ENCODE peak calls at places on chromosomes 7 and 10, in nine cellular contexts. D is Kasumi-1; Q is hypothalamus; K is stimulated activated CD8-positive, alpha-beta memory T cell treated with anti-CD3 and anti-CD28 coated beads, Interleukin-2, amount 100 ng/mL, for 48 hours; I is M059J; F is endothelial cell; S is RWPE1; E is PC-9; L is GM12891. B is an unnamed sample.

GRCh38 chr7:16753932-16754571 is 497 bp downstream of the TSPAN13 start:
- DNase-seq in D (no peak), Q (peak; percentile 4), K (no peak), I (peak; percentile 63), F (peak; percentile 63), S (peak; percentile 41), E (no peak), L (no peak), B (peak; percentile 19)

GRCh38 chr10:47310090-47310505 is 10.1 kb downstream of the GDF10 start:
- DNase-seq in D (no peak), Q (no peak), K (no peak), I (no peak), F (no peak), S (no peak), E (no peak), L (no peak), B (no peak)

GRCh38 chr10:124625831-124626238 is 118.3 kb downstream of the FAM53B start:
- DNase-seq in D (no peak), Q (no peak), K (no peak), I (no peak), F (no peak), S (no peak), E (no peak), L (no peak), B (no peak)

GRCh38 chr10:70367195-70367796 is 15.1 kb downstream of the LRRC20 start:
- DNase-seq in D (no peak), Q (no peak), K (no peak), I (peak; percentile 81), F (no peak), S (peak; percentile 28), E (no peak), L (no peak), B (no peak)

GRCh38 chr7:76074972-76075370 is 27.1 kb downstream of the MDH2 start:
- DNase-seq in D (no peak), Q (no peak), K (no peak), I (peak; percentile 50), F (no peak), S (no peak), E (no peak), L (no peak), B (no peak)

GRCh38 chr10:128811943-128812342 is 655.1 kb upstream of the MGMT start:
- DNase-seq in D (no peak), Q (no peak), K (no peak), I (no peak), F (no peak), S (no peak), E (no peak), L (no peak), B (no peak)

GRCh38 chr10:69994262-69994661 is 58.4 kb upstream of the MACROH2A2 start:
- DNase-seq in D (peak; percentile 78), Q (no peak), K (no peak), I (peak; percentile 36), F (peak; percentile 13), S (peak; percentile 79), E (no peak), L (peak; percentile 22), B (peak; percentile 69)

GRCh38 chr7:120052884-120053382 is 220.0 kb upstream of the KCND2 start:
- DNase-seq in D (peak; percentile 38), Q (no peak), K (no peak), I (peak; percentile 72), F (no peak), S (peak; percentile 44), E (peak; percentile 97), L (no peak), B (no peak)

GRCh38 chr10:26550774-26551526 is 112.8 kb downstream of the APBB1IP start:
- DNase-seq in D (no peak), Q (no peak), K (no peak), I (no peak), F (no peak), S (no peak), E (no peak), L (no peak), B (no peak)

GRCh38 chr10:7370511-7370910 is 40.3 kb downstream of the SFMBT2 start:
- DNase-seq in D (no peak), Q (no peak), K (no peak), I (no peak), F (no peak), S (no peak), E (no peak), L (no peak), B (no peak)

GRCh38 chr10:21264271-21264670 is 261.2 kb downstream of the SKIDA1 start:
- DNase-seq in D (no peak), Q (no peak), K (no peak), I (no peak), F (no peak), S (peak; percentile 82), E (peak; percentile 80), L (no peak), B (no peak)

GRCh38 chr10:102648889-102649752 is 4.8 kb downstream of the TRIM8 start:
- DNase-seq in D (no peak), Q (peak; percentile 31), K (no peak), I (no peak), F (no peak), S (no peak), E (no peak), L (no peak), B (peak; percentile 84)

GRCh38 chr10:12854988-12855387 is 146.5 kb downstream of the CCDC3 start:
- DNase-seq in D (no peak), Q (no peak), K (no peak), I (no peak), F (no peak), S (no peak), E (no peak), L (no peak), B (no peak)

GRCh38 chr7:74498996-74499834 is 45.5 kb downstream of the GTF2IRD1 start:
- DNase-seq in D (no peak), Q (no peak), K (no peak), I (no peak), F (no peak), S (no peak), E (no peak), L (no peak), B (no peak)

GRCh38 chr10:48518412-48518811 is 86.5 kb downstream of the ARHGAP22 start:
- DNase-seq in D (peak; percentile 32), Q (no peak), K (no peak), I (no peak), F (no peak), S (no peak), E (no peak), L (no peak), B (peak; percentile 32)

GRCh38 chr7:143120696-143121405 is 11.0 kb upstream of the PIP start:
- DNase-seq in D (no peak), Q (no peak), K (no peak), I (peak; percentile 50), F (no peak), S (no peak), E (no peak), L (no peak), B (no peak)

GRCh38 chr7:129332354-129333056 is 101.7 kb upstream of the STRIP2 start:
- DNase-seq in D (no peak), Q (no peak), K (no peak), I (peak; percentile 83), F (no peak), S (peak; percentile 36), E (peak; percentile 41), L (no peak), B (peak; percentile 17)

GRCh38 chr10:125177641-125178640 is 17.6 kb upstream of the CTBP2 start:
- DNase-seq in D (no peak), Q (no peak), K (no peak), I (no peak), F (no peak), S (no peak), E (no peak), L (no peak), B (no peak)

GRCh38 chr10:86371116-86371515 is 4.5 kb upstream of the GRID1 start:
- DNase-seq in D (no peak), Q (no peak), K (no peak), I (no peak), F (no peak), S (no peak), E (no peak), L (no peak), B (no peak)

GRCh38 chr10:44946201-44946600 is 13.4 kb upstream of the RASSF4 start:
- DNase-seq in D (peak; percentile 10), Q (no peak), K (no peak), I (peak; percentile 52), F (no peak), S (no peak), E (no peak), L (no peak), B (no peak)

GRCh38 chr7:45203459-45203858 is 45.9 kb downstream of the RAMP3 start:
- DNase-seq in D (no peak), Q (no peak), K (no peak), I (no peak), F (no peak), S (no peak), E (no peak), L (no peak), B (no peak)

GRCh38 chr10:124242791-124243190 is 149.4 kb upstream of the CHST15 start:
- DNase-seq in D (no peak), Q (no peak), K (no peak), I (no peak), F (no peak), S (no peak), E (no peak), L (no peak), B (no peak)

GRCh38 chr7:103989200-103989784 is at the start of gene RELN:
- DNase-seq in D (no peak), Q (no peak), K (no peak), I (no peak), F (peak; percentile 36), S (no peak), E (no peak), L (peak; percentile 14), B (no peak)

GRCh38 chr7:34296663-34297062 is 361.4 kb upstream of the NPSR1 start:
- DNase-seq in D (no peak), Q (no peak), K (no peak), I (peak; percentile 27), F (no peak), S (no peak), E (no peak), L (no peak), B (no peak)

GRCh38 chr10:45624724-45625123 is 47.8 kb downstream of the ZFAND4 start:
- DNase-seq in D (no peak), Q (no peak), K (no peak), I (no peak), F (no peak), S (no peak), E (no peak), L (no peak), B (no peak)

GRCh38 chr10:132522521-132523411 is 14.8 kb upstream of the INPP5A start:
- DNase-seq in D (no peak), Q (no peak), K (no peak), I (no peak), F (no peak), S (no peak), E (no peak), L (no peak), B (no peak)

GRCh38 chr7:104264281-104264680 is 56.5 kb upstream of the ORC5 start:
- DNase-seq in D (no peak), Q (no peak), K (no peak), I (peak; percentile 9), F (no peak), S (peak; percentile 30), E (no peak), L (no peak), B (no peak)